ENCODE peak calls at places on chromosomes 1 and 21, in seven cellular contexts. T is mesenchymal stem cell; X is stimulated activated CD8-positive, alpha-beta memory T cell treated with anti-CD3 and anti-CD28 coated beads, Interleukin-15, amount 100 ng/mL, for 24 hours; W is activated T-helper 1 cell treated with anti-CD3 and anti-CD28 coated beads, Interleukin-2, amount 50 U/mL, for 16 hours; A is ACHN; C is AG08396; B is NCI-H1417. Z is an unnamed sample.

GRCh38 chr21:38985423-38986378 is 180.0 kb downstream of the ETS2 start:
- DNase-seq in T (peak; percentile 60), X (no peak), W (no peak), A (no peak), C (peak; percentile 91), B (peak; percentile 87), Z (no peak)

GRCh38 chr1:172778461-172779455 is 119.9 kb downstream of the FASLG start:
- DNase-seq in T (peak; percentile 22), X (no peak), W (no peak), A (no peak), C (no peak), B (no peak), Z (no peak)

GRCh38 chr1:206946261-206946660 is at the start of gene PIGR:
- DNase-seq in T (no peak), X (no peak), W (no peak), A (no peak), C (no peak), B (no peak), Z (peak; percentile 75)

GRCh38 chr21:45543710-45544448 is 1.6 kb upstream of the SLC19A1 start:
- DNase-seq in T (no peak), X (no peak), W (no peak), A (no peak), C (no peak), B (no peak), Z (peak; percentile 82)

GRCh38 chr1:62725981-62726588 is 37.9 kb upstream of the DOCK7 start:
- DNase-seq in T (no peak), X (no peak), W (no peak), A (no peak), C (no peak), B (no peak), Z (no peak)

GRCh38 chr1:178127482-178127881 is 33.6 kb downstream of the RASAL2 start:
- DNase-seq in T (no peak), X (no peak), W (no peak), A (peak; percentile 34), C (no peak), B (no peak), Z (no peak)

GRCh38 chr1:15197591-15198447 is 44.3 kb downstream of the TMEM51 start:
- DNase-seq in T (no peak), X (no peak), W (no peak), A (no peak), C (no peak), B (no peak), Z (no peak)

GRCh38 chr1:154812911-154813816 is 56.9 kb downstream of the KCNN3 start:
- DNase-seq in T (peak; percentile 19), X (no peak), W (no peak), A (no peak), C (no peak), B (peak; percentile 93), Z (peak; percentile 28)

GRCh38 chr21:40020651-40021050 is 153.4 kb downstream of the PCP4 start:
- DNase-seq in T (no peak), X (no peak), W (no peak), A (no peak), C (no peak), B (no peak), Z (no peak)

GRCh38 chr1:109922326-109922725 is 11.7 kb downstream of the CSF1 start:
- DNase-seq in T (no peak), X (no peak), W (no peak), A (no peak), C (no peak), B (no peak), Z (no peak)

GRCh38 chr1:160453443-160453842 is 53.1 kb downstream of the VANGL2 start:
- DNase-seq in T (no peak), X (no peak), W (no peak), A (no peak), C (no peak), B (no peak), Z (no peak)

GRCh38 chr1:110243581-110243980 is 33.5 kb downstream of the KCNC4 start:
- DNase-seq in T (no peak), X (no peak), W (no peak), A (no peak), C (no peak), B (peak; percentile 68), Z (no peak)

GRCh38 chr1:28172690-28173150 is 3.8 kb downstream of the PTAFR start:
- DNase-seq in T (peak; percentile 34), X (no peak), W (no peak), A (no peak), C (no peak), B (no peak), Z (no peak)

GRCh38 chr1:244339776-244340175 is 111.9 kb downstream of the ADSS2 start:
- DNase-seq in T (no peak), X (no peak), W (no peak), A (no peak), C (no peak), B (no peak), Z (no peak)

GRCh38 chr1:18482721-18483425 is 2.1 kb downstream of the KLHDC7A start:
- DNase-seq in T (no peak), X (no peak), W (no peak), A (no peak), C (no peak), B (no peak), Z (no peak)

GRCh38 chr1:192224386-192224785 is 66.1 kb downstream of the RGS18 start:
- DNase-seq in T (no peak), X (no peak), W (no peak), A (no peak), C (no peak), B (no peak), Z (no peak)

GRCh38 chr1:166013232-166013631 is 153.6 kb downstream of the FAM78B start:
- DNase-seq in T (no peak), X (no peak), W (no peak), A (no peak), C (no peak), B (no peak), Z (no peak)

GRCh38 chr1:65769621-65770020 is 23.1 kb upstream of the PDE4B start:
- DNase-seq in T (no peak), X (no peak), W (no peak), A (no peak), C (no peak), B (no peak), Z (no peak)

GRCh38 chr1:203593723-203594122 is 32.9 kb upstream of the ATP2B4 start:
- DNase-seq in T (peak; percentile 96), X (peak; percentile 13), W (peak; percentile 23), A (peak; percentile 21), C (no peak), B (no peak), Z (no peak)

GRCh38 chr1:14971201-14971600 is 182.3 kb upstream of the TMEM51 start:
- DNase-seq in T (no peak), X (no peak), W (no peak), A (no peak), C (no peak), B (no peak), Z (no peak)

GRCh38 chr1:171913385-171913784 is 72.1 kb downstream of the DNM3 start:
- DNase-seq in T (no peak), X (no peak), W (no peak), A (no peak), C (no peak), B (no peak), Z (peak; percentile 41)

GRCh38 chr1:78231894-78232293 is 186.1 kb downstream of the GIPC2 start:
- DNase-seq in T (no peak), X (no peak), W (no peak), A (no peak), C (no peak), B (no peak), Z (no peak)

GRCh38 chr1:21537511-21537931 is 28.3 kb downstream of the ALPL start:
- DNase-seq in T (no peak), X (no peak), W (no peak), A (no peak), C (no peak), B (no peak), Z (no peak)

GRCh38 chr1:208110296-208110695 is 133.9 kb downstream of the PLXNA2 start:
- DNase-seq in T (no peak), X (no peak), W (no peak), A (no peak), C (no peak), B (no peak), Z (no peak)

GRCh38 chr1:67683306-67683705 is 1.7 kb upstream of the GADD45A start:
- DNase-seq in T (peak; percentile 80), X (no peak), W (no peak), A (peak; percentile 64), C (peak; percentile 35), B (no peak), Z (no peak)

GRCh38 chr1:59007820-59008598 is 224.2 kb upstream of the JUN start:
- DNase-seq in T (no peak), X (no peak), W (no peak), A (no peak), C (no peak), B (no peak), Z (no peak)

GRCh38 chr1:20228314-20228713 is 42.0 kb upstream of the PLA2G2C start:
- DNase-seq in T (no peak), X (no peak), W (no peak), A (no peak), C (no peak), B (no peak), Z (no peak)

GRCh38 chr1:118144777-118145176 is 40.3 kb downstream of the SPAG17 start:
- DNase-seq in T (no peak), X (no peak), W (no peak), A (no peak), C (no peak), B (no peak), Z (no peak)

GRCh38 chr1:157932082-157932481 is 61.4 kb upstream of the KIRREL1 start:
- DNase-seq in T (peak; percentile 27), X (no peak), W (no peak), A (peak; percentile 17), C (peak; percentile 12), B (no peak), Z (no peak)

GRCh38 chr1:2391034-2391384 is 345 bp downstream of the MORN1 start:
- DNase-seq in T (peak; percentile 42), X (no peak), W (no peak), A (peak; percentile 25), C (peak; percentile 72), B (peak; percentile 81), Z (no peak)

GRCh38 chr1:231631717-231632116 is 5.1 kb downstream of the DISC1 start:
- DNase-seq in T (no peak), X (no peak), W (no peak), A (no peak), C (no peak), B (no peak), Z (no peak)

GRCh38 chr1:196357913-196358312 is 250.3 kb downstream of the KCNT2 start:
- DNase-seq in T (no peak), X (no peak), W (no peak), A (no peak), C (no peak), B (no peak), Z (no peak)

GRCh38 chr1:8137406-8138244 is 111.5 kb upstream of the ERRFI1 start:
- DNase-seq in T (peak; percentile 93), X (no peak), W (no peak), A (peak; percentile 33), C (peak; percentile 78), B (no peak), Z (peak; percentile 36)

GRCh38 chr1:77825356-77825709 is 45.9 kb downstream of the MIGA1 start:
- DNase-seq in T (peak; percentile 71), X (no peak), W (no peak), A (peak; percentile 73), C (no peak), B (no peak), Z (no peak)

GRCh38 chr1:15212989-15213291 is 34.1 kb upstream of the FHAD1 start:
- DNase-seq in T (no peak), X (no peak), W (no peak), A (no peak), C (no peak), B (no peak), Z (no peak)

GRCh38 chr21:34801519-34802132 is 132.8 kb downstream of the CLIC6 start:
- DNase-seq in T (no peak), X (no peak), W (no peak), A (peak; percentile 33), C (no peak), B (peak; percentile 16), Z (no peak)

GRCh38 chr1:162872981-162873380 is 12.0 kb upstream of the CCDC190 start:
- DNase-seq in T (no peak), X (no peak), W (no peak), A (no peak), C (no peak), B (no peak), Z (no peak)

GRCh38 chr1:108858541-108858940 is 1.6 kb upstream of the AKNAD1 start:
- DNase-seq in T (no peak), X (no peak), W (no peak), A (no peak), C (no peak), B (no peak), Z (no peak)

Z was measured in upper lobe of left lung.